ENCODE peak calls at places on chromosomes 7 and 10, in four cellular contexts. One of them, this sample, is unnamed.

GRCh38 chr10:118564652-118565051 is 30.8 kb downstream of the PRLHR start:
- DNase-seq in GM12878: no peak
- DNase-seq in HL-60: peak
- DNase-seq in K562: peak
- DNase-seq in this sample: no peak

GRCh38 chr7:128869138-128869943 is 6.7 kb downstream of the ATP6V1F start:
- DNase-seq in GM12878: no peak
- DNase-seq in K562: no peak
- DNase-seq in HL-60: peak
- DNase-seq in this sample: peak

GRCh38 chr10:132109341-132110072 is 43.8 kb downstream of the JAKMIP3 start:
- DNase-seq in K562: no peak
- DNase-seq in GM12878: no peak
- DNase-seq in HL-60: no peak
- DNase-seq in this sample: no peak

GRCh38 chr7:100968031-100968430 is 1.3 kb upstream of the MUC12 start:
- DNase-seq in GM12878: no peak
- DNase-seq in K562: peak
- DNase-seq in HL-60: no peak
- DNase-seq in this sample: no peak

GRCh38 chr7:28957064-28957821 is 887 bp downstream of the TRIL start:
- DNase-seq in GM12878: no peak
- DNase-seq in HL-60: no peak
- DNase-seq in K562: no peak
- DNase-seq in this sample: peak

GRCh38 chr7:154841731-154842331 is 161.1 kb downstream of the PAXIP1 start:
- DNase-seq in K562: no peak
- DNase-seq in GM12878: no peak
- DNase-seq in HL-60: no peak
- DNase-seq in this sample: no peak

GRCh38 chr7:2497500-2498336 is 21.5 kb upstream of the GRIFIN start:
- DNase-seq in GM12878: no peak
- DNase-seq in HL-60: no peak
- DNase-seq in K562: no peak
- DNase-seq in this sample: no peak

GRCh38 chr10:106660550-106660949 is 504.0 kb downstream of the SORCS1 start:
- DNase-seq in K562: no peak
- DNase-seq in HL-60: no peak
- DNase-seq in GM12878: no peak
- DNase-seq in this sample: no peak

GRCh38 chr10:50336140-50336539 is 84.8 kb upstream of the ASAH2 start:
- DNase-seq in K562: no peak
- DNase-seq in HL-60: no peak
- DNase-seq in GM12878: no peak
- DNase-seq in this sample: no peak

GRCh38 chr10:131961047-131961776 is 20.5 kb downstream of the BNIP3 start:
- DNase-seq in K562: no peak
- DNase-seq in GM12878: no peak
- DNase-seq in HL-60: no peak
- DNase-seq in this sample: no peak

GRCh38 chr10:83932245-83932644 is 207.1 kb upstream of the GHITM start:
- DNase-seq in K562: no peak
- DNase-seq in HL-60: no peak
- DNase-seq in GM12878: no peak
- DNase-seq in this sample: no peak
- TF ChIP-seq SPI1 in K562: no peak
- TF ChIP-seq SPI1 in HL-60: peak
- TF ChIP-seq SPI1 in GM12878: peak
- TF ChIP-seq SPI1 in this sample: peak

GRCh38 chr10:123135415-123136141 is at the start of gene HMX3:
- DNase-seq in HL-60: peak
- DNase-seq in GM12878: no peak
- DNase-seq in K562: peak
- DNase-seq in this sample: peak
- TF ChIP-seq SPI1 in HL-60: no peak
- TF ChIP-seq SPI1 in GM12878: no peak
- TF ChIP-seq SPI1 in K562: no peak
- TF ChIP-seq SPI1 in this sample: no peak

GRCh38 chr7:90411510-90411909 is 8.2 kb downstream of the CLDN12 start:
- DNase-seq in HL-60: no peak
- DNase-seq in GM12878: no peak
- DNase-seq in K562: no peak
- DNase-seq in this sample: no peak
- TF ChIP-seq SPI1 in HL-60: no peak
- TF ChIP-seq SPI1 in GM12878: no peak
- TF ChIP-seq SPI1 in K562: no peak
- TF ChIP-seq SPI1 in this sample: no peak

GRCh38 chr10:31697271-31698168 is 231.1 kb downstream of the ARHGAP12 start:
- DNase-seq in HL-60: no peak
- DNase-seq in GM12878: no peak
- DNase-seq in K562: no peak
- DNase-seq in this sample: no peak

GRCh38 chr10:31698169-31698890 is 230.3 kb downstream of the ARHGAP12 start:
- DNase-seq in GM12878: no peak
- DNase-seq in K562: no peak
- DNase-seq in HL-60: no peak
- DNase-seq in this sample: no peak

GRCh38 chr10:31693499-31693898 is 235.1 kb downstream of the ARHGAP12 start:
- DNase-seq in K562: no peak
- DNase-seq in GM12878: no peak
- DNase-seq in HL-60: no peak
- DNase-seq in this sample: no peak

GRCh38 chr10:31700222-31700621 is 228.4 kb downstream of the ARHGAP12 start:
- DNase-seq in HL-60: no peak
- DNase-seq in K562: no peak
- DNase-seq in GM12878: no peak
- DNase-seq in this sample: no peak

DNA sequence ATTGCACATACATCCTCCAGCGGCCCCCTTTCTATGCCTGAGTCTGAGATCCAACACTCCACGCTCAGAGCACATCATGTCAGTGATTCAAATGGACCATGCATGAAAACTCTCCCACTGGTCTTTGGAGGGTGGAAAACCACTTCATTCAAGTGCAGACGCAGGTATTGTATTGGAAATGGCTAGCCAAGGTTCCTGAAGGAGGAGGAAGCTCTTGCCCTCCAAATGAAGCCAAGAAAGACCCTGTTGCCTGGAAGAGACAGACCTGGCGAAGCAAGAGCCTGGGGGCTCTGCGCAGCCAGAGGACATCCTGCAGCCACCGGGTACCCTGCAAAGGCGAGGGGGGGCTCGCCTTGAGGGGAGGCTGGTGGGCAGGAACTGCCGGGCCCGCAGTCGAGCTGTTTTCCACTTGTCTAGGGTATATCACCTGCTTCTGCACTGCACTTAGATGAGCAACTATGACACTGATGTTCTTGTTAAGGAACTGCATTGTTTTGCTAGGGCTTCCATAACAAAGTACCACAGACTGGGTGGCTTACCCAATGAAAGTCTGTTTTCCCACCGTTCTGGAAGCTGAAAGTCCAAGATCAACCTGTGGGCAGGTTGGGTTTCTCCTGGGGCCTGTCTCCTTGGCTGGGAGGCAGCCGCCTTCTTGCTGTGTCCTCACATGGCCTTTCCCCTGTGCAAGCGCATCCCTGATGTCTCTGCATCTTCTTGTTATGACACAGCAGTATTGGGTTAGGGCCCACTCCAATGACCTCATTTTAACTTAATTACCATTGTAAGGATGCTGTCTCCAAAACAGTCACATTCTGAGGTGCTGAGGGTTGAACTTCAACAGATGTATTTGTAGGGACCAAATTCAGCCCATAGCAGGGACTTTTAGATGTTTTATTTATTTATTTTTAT is 233.4 kb downstream of the ARHGAP12 start:
- DNase-seq in GM12878: no peak
- DNase-seq in HL-60: no peak
- DNase-seq in K562: no peak
- DNase-seq in this sample: no peak
- TF ChIP-seq SPI1 in GM12878: no peak
- TF ChIP-seq SPI1 in HL-60: no peak
- TF ChIP-seq SPI1 in K562: no peak
- TF ChIP-seq SPI1 in this sample: no peak

DNA sequence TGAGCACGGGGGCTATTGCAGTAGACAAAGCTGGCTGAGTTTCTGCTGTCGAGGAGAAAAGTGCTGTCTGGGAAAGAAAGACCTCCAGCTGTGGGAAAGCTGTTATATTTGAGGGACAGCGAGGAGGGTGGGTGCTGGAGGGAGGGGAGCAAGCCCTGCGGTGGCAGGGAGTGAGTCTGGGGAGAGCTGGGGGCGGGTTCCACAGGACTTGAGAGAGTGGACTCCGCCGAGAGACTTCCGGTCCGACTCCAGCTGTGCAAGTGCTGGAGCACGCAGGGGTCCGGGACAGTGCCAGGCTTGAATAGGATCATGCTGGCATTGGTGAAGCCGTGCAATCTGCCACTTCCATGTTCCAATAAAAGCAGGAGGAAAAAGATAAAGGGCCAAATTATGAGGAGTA is 602.1 kb upstream of the FOXK1 start:
- DNase-seq in K562: no peak
- DNase-seq in HL-60: no peak
- DNase-seq in GM12878: no peak
- DNase-seq in this sample: no peak
- TF ChIP-seq SPI1 in K562: no peak
- TF ChIP-seq SPI1 in HL-60: no peak
- TF ChIP-seq SPI1 in GM12878: no peak
- TF ChIP-seq SPI1 in this sample: no peak

GRCh38 chr7:70068531-70068930 is 470.3 kb downstream of the AUTS2 start:
- DNase-seq in GM12878: no peak
- DNase-seq in HL-60: no peak
- DNase-seq in K562: no peak
- DNase-seq in this sample: no peak
- TF ChIP-seq SPI1 in GM12878: no peak
- TF ChIP-seq SPI1 in HL-60: no peak
- TF ChIP-seq SPI1 in K562: no peak
- TF ChIP-seq SPI1 in this sample: no peak

DNA sequence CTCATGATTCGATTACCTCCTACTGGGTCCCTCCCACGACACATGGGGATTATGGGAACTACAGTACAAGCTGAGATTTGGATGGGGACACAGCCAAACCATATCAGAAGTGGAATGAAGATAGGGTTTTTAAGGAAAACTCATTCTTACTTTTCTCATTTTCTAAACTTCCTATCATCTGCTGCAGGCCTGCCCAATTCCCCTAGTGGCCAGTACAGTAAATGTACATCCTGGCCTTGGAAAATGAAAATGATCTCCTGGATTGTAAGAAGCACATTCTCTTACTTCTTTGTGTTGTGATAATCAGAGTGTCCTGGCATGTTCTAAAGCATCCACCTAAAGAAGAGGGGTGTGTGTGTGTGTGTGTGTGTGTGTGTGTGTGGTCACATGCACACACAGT is 421.7 kb downstream of the LRMDA start:
- DNase-seq in HL-60: no peak
- DNase-seq in K562: peak
- DNase-seq in GM12878: no peak
- DNase-seq in this sample: no peak
- TF ChIP-seq SPI1 in HL-60: no peak
- TF ChIP-seq SPI1 in K562: no peak
- TF ChIP-seq SPI1 in GM12878: no peak
- TF ChIP-seq SPI1 in this sample: no peak